ENCODE peak calls at places on chromosomes 4 and X, in five cellular contexts. Y is GM10248, M is K562, C is foreskin keratinocyte, U is OCI-LY7. X is an unnamed sample.

GRCh38 chr4:12421364-12421763 is 992.7 kb upstream of the HS3ST1 start:
- DNase-seq in C (no peak), Y (no peak), U (no peak), M (no peak), X (no peak)

GRCh38 chrX:48002929-48003328 is 860 bp downstream of the ZNF182 start:
- DNase-seq in M (no peak), Y (no peak), U (no peak), C (no peak), X (no peak)

GRCh38 chr4:63986253-63986652 is 423.0 kb downstream of the TECRL start:
- DNase-seq in C (no peak), M (no peak), U (no peak), Y (no peak), X (no peak)

GRCh38 chrX:39318497-39319343 is 517.5 kb downstream of the MID1IP1 start:
- DNase-seq in U (no peak), C (no peak), M (no peak), Y (no peak), X (no peak)

GRCh38 chr4:1502501-1502886 is 96.3 kb upstream of the NKX1-1 start:
- DNase-seq in Y (no peak), U (no peak), C (no peak), M (no peak), X (no peak)

GRCh38 chr4:142645478-142646108 is 200.5 kb downstream of the INPP4B start:
- DNase-seq in U (no peak), Y (no peak), M (no peak), C (no peak), X (no peak)

GRCh38 chr4:23930750-23931488 is 41.1 kb upstream of the PPARGC1A start:
- DNase-seq in M (no peak), C (no peak), U (no peak), Y (no peak), X (no peak)

GRCh38 chr4:83552085-83552484 is 16.2 kb downstream of the GPAT3 start:
- DNase-seq in U (no peak), C (peak; percentile 56), M (no peak), Y (no peak), X (no peak)

GRCh38 chr4:6649216-6649615 is 8.7 kb downstream of the MRFAP1 start:
- DNase-seq in Y (no peak), M (no peak), C (no peak), U (no peak), X (no peak)

GRCh38 chr4:5137226-5137625 is 85.9 kb downstream of the STK32B start:
- DNase-seq in Y (no peak), M (no peak), U (no peak), C (no peak), X (no peak)

GRCh38 chr4:43718369-43718768 is 730.2 kb downstream of the KCTD8 start:
- DNase-seq in C (no peak), M (no peak), Y (no peak), U (no peak), X (no peak)

GRCh38 chr4:68582339-68582717 is 6.2 kb upstream of the UGT2B17 start:
- DNase-seq in U (no peak), C (no peak), M (no peak), Y (no peak), X (no peak)

GRCh38 chr4:8101213-8101781 is 57.3 kb downstream of the ABLIM2 start:
- DNase-seq in Y (no peak), C (peak; percentile 92), U (no peak), M (no peak), X (no peak)

GRCh38 chrX:109393859-109394258 is 88.0 kb downstream of the GUCY2F start:
- DNase-seq in C (peak; percentile 10), M (peak; percentile 6), Y (peak; percentile 4), U (peak; percentile 4), X (no peak)

GRCh38 chrX:72306085-72306801 is 529 bp upstream of the CITED1 start:
- DNase-seq in C (no peak), M (peak; percentile 23), Y (no peak), U (no peak), X (no peak)

GRCh38 chr4:14853186-14853946 is 148.9 kb upstream of the CPEB2 start:
- DNase-seq in C (peak; percentile 88), U (no peak), M (no peak), Y (no peak), X (no peak)

GRCh38 chrX:130402211-130402684 is 461 bp downstream of the RBMX2 start:
- DNase-seq in U (no peak), Y (no peak), M (no peak), C (peak; percentile 0), X (no peak)

GRCh38 chr4:76744253-76744921 is 153.6 kb downstream of the SOWAHB start:
- DNase-seq in Y (no peak), M (no peak), C (no peak), U (no peak), X (no peak)

GRCh38 chr4:7350396-7350795 is 84.3 kb downstream of the PSAPL1 start:
- DNase-seq in C (no peak), M (no peak), Y (no peak), U (no peak), X (no peak)

GRCh38 chr4:185109736-185110135 is 33.3 kb upstream of the SLC25A4 start:
- DNase-seq in C (no peak), Y (no peak), M (no peak), U (no peak), X (no peak)

GRCh38 chr4:4327652-4328121 is 37.6 kb downstream of the ZBTB49 start:
- DNase-seq in M (peak; percentile 81), C (no peak), Y (peak; percentile 30), U (no peak), X (no peak)

GRCh38 chr4:89767924-89768323 is 69.0 kb downstream of the SNCA start:
- DNase-seq in M (no peak), Y (no peak), U (no peak), C (no peak), X (no peak)

GRCh38 chr4:172202480-172203076 is 389.4 kb downstream of the GALNTL6 start:
- DNase-seq in U (peak; percentile 31), C (peak; percentile 7), M (peak; percentile 16), Y (peak; percentile 17), X (peak; percentile 33)

GRCh38 chr4:57109847-57110634 is at the start of gene IGFBP7:
- DNase-seq in C (no peak), M (peak; percentile 55), U (no peak), Y (peak; percentile 24), X (peak; percentile 70)

GRCh38 chrX:7133036-7133412 is 14.5 kb upstream of the STS start:
- DNase-seq in U (no peak), Y (no peak), M (peak; percentile 46), C (no peak), X (no peak)

GRCh38 chr4:79650794-79651431 is 242.9 kb upstream of the GK2 start:
- DNase-seq in Y (no peak), M (no peak), U (no peak), C (peak; percentile 64), X (no peak)

GRCh38 chr4:95602872-95603271 is 54.1 kb upstream of the UNC5C start:
- DNase-seq in M (no peak), C (no peak), Y (no peak), U (no peak), X (no peak)

GRCh38 chrX:107715331-107716044 is 60.1 kb downstream of the TSC22D3 start:
- DNase-seq in Y (no peak), U (peak; percentile 31), M (no peak), C (peak; percentile 67), X (no peak)

GRCh38 chr4:99852199-99852718 is 35.6 kb downstream of the DAPP1 start:
- DNase-seq in U (no peak), C (no peak), M (no peak), Y (no peak), X (no peak)

GRCh38 chr4:82423245-82424054 is 6.8 kb downstream of the HNRNPDL start:
- DNase-seq in Y (no peak), U (no peak), M (no peak), C (peak; percentile 56), X (no peak)

GRCh38 chr4:81722229-81722900 is 250.7 kb upstream of the RASGEF1B start:
- DNase-seq in M (no peak), C (no peak), U (no peak), Y (no peak), X (no peak)

GRCh38 chr4:155787113-155787710 is 28.4 kb downstream of the GUCY1B1 start:
- DNase-seq in M (no peak), Y (peak; percentile 53), U (peak; percentile 18), C (peak; percentile 54), X (peak; percentile 63)
- TF ChIP-seq CTCF in M (no peak), Y (peak; percentile 83), U (peak; percentile 74), C (peak; percentile 90), X (peak; percentile 84)

GRCh38 chrX:104310084-104310483 is 55.4 kb upstream of the ESX1 start:
- DNase-seq in U (no peak), M (no peak), Y (no peak), C (peak; percentile 35), X (no peak)
- TF ChIP-seq CTCF in U (peak; percentile 31), M (peak; percentile 11), Y (no peak), C (peak; percentile 70), X (no peak)

DNA sequence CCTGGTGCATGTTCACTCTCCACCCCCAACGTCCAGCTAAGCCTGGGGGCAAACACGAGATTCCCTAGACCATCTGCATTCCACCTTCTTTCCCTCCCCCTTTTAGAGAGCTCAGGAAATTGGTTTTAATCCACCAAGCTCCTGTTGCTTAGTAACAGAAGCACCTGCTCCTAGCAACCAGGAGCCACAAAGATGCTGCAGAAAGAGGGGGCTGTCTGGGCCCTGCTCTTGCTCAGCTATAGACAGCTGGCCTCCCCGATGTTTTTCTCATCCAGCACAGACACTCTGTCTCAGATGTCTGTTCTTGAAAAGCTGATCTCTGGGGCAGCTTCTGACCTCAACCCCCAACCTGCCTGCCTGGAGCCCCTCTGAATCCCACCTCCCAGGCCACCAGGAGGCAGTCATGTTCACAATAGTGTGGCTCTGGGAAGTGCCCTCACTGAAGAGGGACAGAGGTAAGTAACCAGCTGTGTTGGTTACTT is 71.5 kb downstream of the SLC16A2 start:
- DNase-seq in C (no peak), U (peak; percentile 0), Y (no peak), M (no peak), X (no peak)
- TF ChIP-seq CTCF in C (peak; percentile 7), U (no peak), Y (peak; percentile 9), M (peak; percentile 31), X (peak; percentile 10)

DNA sequence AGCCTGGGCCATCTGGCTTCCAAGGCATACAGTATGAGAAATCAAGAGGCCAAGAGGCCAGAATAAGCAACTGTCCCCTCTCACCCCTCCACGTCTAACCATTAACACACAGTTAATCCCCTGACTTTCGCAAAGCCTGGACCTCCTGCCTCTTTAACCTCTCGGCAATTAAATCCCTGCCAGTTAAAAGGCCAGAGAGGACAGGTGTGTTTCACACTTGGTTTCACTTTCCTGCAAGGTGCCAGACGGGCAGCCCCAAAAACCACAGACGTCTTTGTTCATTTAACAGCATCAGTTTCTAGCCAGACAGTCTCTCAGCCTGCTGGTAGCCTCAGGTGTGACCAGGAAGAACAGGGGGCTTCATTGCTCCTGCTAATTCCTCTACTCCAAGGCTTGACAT is 91.1 kb upstream of the KIT start:
- DNase-seq in M (no peak), Y (no peak), C (no peak), U (no peak), X (no peak)
- TF ChIP-seq CTCF in M (no peak), Y (no peak), C (no peak), U (no peak), X (no peak)

X was measured in GM13977.